ENCODE peak calls at places on chromosomes 16 and 17, in ten cellular contexts. W, Q, C, M, J, I, R, O, F and B are unnamed samples.

GRCh38 chr16:159136-159849 is 6.5 kb upstream of the HBM start:
- DNase-seq in W (no peak), Q (no peak), C (no peak), M (no peak), J (no peak), I (no peak), R (no peak), O (no peak), F (no peak), B (no peak)

GRCh38 chr17:17208013-17208412 is 1.9 kb upstream of the PLD6 start:
- DNase-seq in W (no peak), Q (no peak), C (no peak), M (no peak), J (no peak), I (no peak), R (no peak), O (no peak), F (no peak), B (no peak)

GRCh38 chr16:52603015-52603414 is 56.1 kb upstream of the TOX3 start:
- DNase-seq in W (no peak), Q (peak), C (no peak), M (no peak), J (no peak), I (no peak), R (peak), O (no peak), F (no peak), B (no peak)

GRCh38 chr17:37067555-37068111 is 118.9 kb downstream of the AATF start:
- DNase-seq in W (no peak), Q (peak), C (peak), M (no peak), J (peak), I (no peak), R (peak), O (peak), F (no peak), B (peak)

GRCh38 chr17:40023590-40024292 is 8.5 kb downstream of the CSF3 start:
- DNase-seq in W (no peak), Q (peak), C (no peak), M (no peak), J (no peak), I (peak), R (no peak), O (no peak), F (no peak), B (no peak)

GRCh38 chr17:30095507-30096244 is 20.9 kb upstream of the NSRP1 start:
- DNase-seq in W (peak), Q (peak), C (peak), M (no peak), J (no peak), I (no peak), R (no peak), O (peak), F (no peak), B (peak)

GRCh38 chr16:12344577-12345343 is 368.2 kb downstream of the SNX29 start:
- DNase-seq in W (no peak), Q (no peak), C (no peak), M (no peak), J (no peak), I (no peak), R (no peak), O (no peak), F (no peak), B (no peak)

GRCh38 chr17:79951361-79952264 is 84.1 kb downstream of the TBC1D16 start:
- DNase-seq in W (no peak), Q (peak), C (peak), M (no peak), J (peak), I (peak), R (peak), O (peak), F (no peak), B (peak)

GRCh38 chr17:15999974-16000827 is 577 bp downstream of the TTC19 start:
- DNase-seq in W (no peak), Q (peak), C (peak), M (no peak), J (no peak), I (peak), R (peak), O (peak), F (peak), B (no peak)

GRCh38 chr16:68469728-68470460 is 21.6 kb upstream of the SMPD3 start:
- DNase-seq in W (no peak), Q (no peak), C (no peak), M (no peak), J (no peak), I (no peak), R (no peak), O (no peak), F (no peak), B (no peak)

GRCh38 chr16:21244798-21245197 is 11.3 kb downstream of the ANKS4B start:
- DNase-seq in W (no peak), Q (no peak), C (no peak), M (no peak), J (no peak), I (no peak), R (no peak), O (no peak), F (no peak), B (no peak)

GRCh38 chr17:77802811-77803220 is 155.7 kb upstream of the TNRC6C start:
- DNase-seq in W (no peak), Q (peak), C (no peak), M (no peak), J (peak), I (peak), R (peak), O (no peak), F (no peak), B (no peak)

GRCh38 chr17:18226284-18226945 is 980 bp downstream of the LLGL1 start:
- DNase-seq in W (no peak), Q (peak), C (no peak), M (no peak), J (peak), I (no peak), R (no peak), O (no peak), F (no peak), B (no peak)

GRCh38 chr16:369866-370436 is 387 bp downstream of the MRPL28 start:
- DNase-seq in W (no peak), Q (peak), C (no peak), M (no peak), J (no peak), I (no peak), R (no peak), O (no peak), F (no peak), B (no peak)

GRCh38 chr16:68227183-68227793 is 8.6 kb downstream of the ESRP2 start:
- DNase-seq in W (no peak), Q (peak), C (no peak), M (no peak), J (no peak), I (no peak), R (no peak), O (no peak), F (no peak), B (no peak)

GRCh38 chr16:17964196-17964595 is 372.3 kb downstream of the NPIPA8 start:
- DNase-seq in W (no peak), Q (no peak), C (no peak), M (no peak), J (no peak), I (no peak), R (no peak), O (no peak), F (no peak), B (no peak)

GRCh38 chr17:50192873-50193274 is 8.6 kb downstream of the COL1A1 start:
- DNase-seq in W (no peak), Q (no peak), C (no peak), M (no peak), J (no peak), I (no peak), R (no peak), O (no peak), F (no peak), B (no peak)

GRCh38 chr17:4854181-4854681 is 21.1 kb downstream of the MINK1 start:
- DNase-seq in W (no peak), Q (peak), C (peak), M (no peak), J (no peak), I (no peak), R (no peak), O (peak), F (no peak), B (no peak)

GRCh38 chr17:80137131-80137530 is 9.8 kb downstream of the EIF4A3 start:
- DNase-seq in W (no peak), Q (no peak), C (no peak), M (no peak), J (no peak), I (no peak), R (no peak), O (no peak), F (no peak), B (no peak)

GRCh38 chr17:79026345-79027273 is 2.6 kb downstream of the C1QTNF1 start:
- DNase-seq in W (no peak), Q (no peak), C (peak), M (no peak), J (peak), I (peak), R (no peak), O (peak), F (no peak), B (no peak)

GRCh38 chr16:22189473-22190168 is 16.5 kb upstream of the EEF2K start:
- DNase-seq in W (no peak), Q (peak), C (no peak), M (peak), J (peak), I (peak), R (peak), O (no peak), F (peak), B (no peak)

GRCh38 chr17:49898547-49899490 is 51.0 kb upstream of the TAC4 start:
- DNase-seq in W (no peak), Q (peak), C (peak), M (no peak), J (no peak), I (no peak), R (no peak), O (peak), F (no peak), B (no peak)

GRCh38 chr17:4276514-4276913 is 12.7 kb upstream of the ANKFY1 start:
- DNase-seq in W (no peak), Q (no peak), C (no peak), M (no peak), J (no peak), I (no peak), R (no peak), O (no peak), F (no peak), B (peak)

GRCh38 chr17:37701424-37702020 is 43.3 kb downstream of the HNF1B start:
- DNase-seq in W (no peak), Q (no peak), C (no peak), M (peak), J (no peak), I (no peak), R (peak), O (no peak), F (peak), B (no peak)

GRCh38 chr16:82160226-82160625 is 9.8 kb downstream of the MPHOSPH6 start:
- DNase-seq in W (no peak), Q (no peak), C (no peak), M (no peak), J (no peak), I (no peak), R (no peak), O (no peak), F (no peak), B (no peak)

GRCh38 chr16:3879258-3879886 is 1.1 kb downstream of the CREBBP start:
- DNase-seq in W (no peak), Q (peak), C (no peak), M (peak), J (peak), I (peak), R (peak), O (no peak), F (no peak), B (no peak)

GRCh38 chr16:77732241-77732946 is 10.1 kb downstream of the NUDT7 start:
- DNase-seq in W (no peak), Q (no peak), C (peak), M (no peak), J (no peak), I (no peak), R (no peak), O (no peak), F (no peak), B (no peak)

GRCh38 chr17:3555189-3555796 is 2.3 kb downstream of the TRPV3 start:
- DNase-seq in W (no peak), Q (no peak), C (no peak), M (no peak), J (no peak), I (no peak), R (no peak), O (no peak), F (no peak), B (no peak)

GRCh38 chr17:50865060-50865867 is 890 bp downstream of the TOB1 start:
- DNase-seq in W (peak), Q (peak), C (peak), M (peak), J (peak), I (peak), R (peak), O (peak), F (peak), B (no peak)

GRCh38 chr17:55420067-55420775 is 1.4 kb downstream of the MMD start:
- DNase-seq in W (no peak), Q (no peak), C (no peak), M (peak), J (no peak), I (peak), R (no peak), O (no peak), F (peak), B (no peak)

GRCh38 chr16:51408357-51408756 is 257.3 kb upstream of the SALL1 start:
- DNase-seq in W (no peak), Q (no peak), C (peak), M (no peak), J (no peak), I (no peak), R (no peak), O (peak), F (no peak), B (no peak)

GRCh38 chr16:86227801-86228200 is 282.5 kb upstream of the FOXF1 start:
- DNase-seq in W (no peak), Q (peak), C (no peak), M (no peak), J (no peak), I (no peak), R (no peak), O (peak), F (no peak), B (peak)

GRCh38 chr16:2897110-2897509 is 14.1 kb downstream of the FLYWCH2 start:
- DNase-seq in W (no peak), Q (no peak), C (no peak), M (no peak), J (peak), I (no peak), R (no peak), O (no peak), F (no peak), B (no peak)

GRCh38 chr16:12405083-12405482 is 398.6 kb downstream of the CPPED1 start:
- DNase-seq in W (no peak), Q (no peak), C (no peak), M (no peak), J (no peak), I (no peak), R (no peak), O (no peak), F (no peak), B (no peak)

GRCh38 chr16:57226701-57227621 is 18.1 kb upstream of the ARL2BP start:
- DNase-seq in W (no peak), Q (no peak), C (no peak), M (no peak), J (no peak), I (no peak), R (peak), O (no peak), F (no peak), B (no peak)

DNA sequence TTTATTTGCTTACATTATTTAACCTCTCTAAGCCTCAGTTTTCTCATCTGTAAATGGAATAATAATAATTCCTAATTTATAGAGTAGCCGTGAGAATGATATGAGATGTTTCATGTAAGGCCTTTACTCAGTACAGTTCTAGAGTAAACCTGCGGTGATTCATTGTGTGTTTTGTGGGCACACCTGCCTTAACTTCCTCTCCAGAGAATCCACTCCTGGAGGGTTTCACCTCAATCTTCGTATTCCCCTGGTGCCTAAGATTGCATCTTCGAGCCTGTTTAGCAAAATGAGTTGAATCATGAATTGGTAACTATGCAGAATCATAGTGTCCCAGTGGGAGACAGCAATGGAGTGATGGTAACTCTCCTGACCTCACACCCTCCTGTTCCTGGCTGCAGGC is 52.3 kb downstream of the DNAH2 start:
- DNase-seq in W (no peak), Q (no peak), C (no peak), M (no peak), J (no peak), I (no peak), R (no peak), O (no peak), F (no peak), B (no peak)
- TF ChIP-seq CTCF in W (no peak), Q (no peak), C (no peak), M (no peak), J (no peak), I (no peak), R (no peak), O (no peak), F (no peak), B (no peak)

GRCh38 chr16:73710526-73710925 is 586.1 kb upstream of the PSMD7 start:
- DNase-seq in W (peak), Q (no peak), C (no peak), M (no peak), J (no peak), I (no peak), R (no peak), O (no peak), F (no peak), B (no peak)

GRCh38 chr16:73713301-73713700 is 583.3 kb upstream of the PSMD7 start:
- DNase-seq in W (peak), Q (no peak), C (no peak), M (no peak), J (no peak), I (no peak), R (no peak), O (no peak), F (no peak), B (no peak)

GRCh38 chr16:73714976-73715375 is 581.6 kb upstream of the PSMD7 start:
- DNase-seq in W (peak), Q (no peak), C (no peak), M (no peak), J (no peak), I (no peak), R (no peak), O (no peak), F (no peak), B (no peak)

GRCh38 chr16:73711441-73712080 is 585.1 kb upstream of the PSMD7 start:
- DNase-seq in W (peak), Q (no peak), C (no peak), M (no peak), J (no peak), I (no peak), R (no peak), O (no peak), F (no peak), B (no peak)

GRCh38 chr16:73713817-73714495 is 582.7 kb upstream of the PSMD7 start:
- DNase-seq in W (peak), Q (peak), C (peak), M (no peak), J (no peak), I (no peak), R (peak), O (peak), F (no peak), B (peak)
- TF ChIP-seq CTCF in W (peak), Q (peak), C (peak), M (no peak), J (peak), I (peak), R (peak), O (peak), F (no peak), B (peak)

GRCh38 chr17:31388351-31388750 is 3.1 kb upstream of the RAB11FIP4 start:
- DNase-seq in W (no peak), Q (no peak), C (no peak), M (no peak), J (no peak), I (no peak), R (no peak), O (no peak), F (no peak), B (no peak)

GRCh38 chr17:31390426-31390747 is 1.1 kb upstream of the RAB11FIP4 start:
- DNase-seq in W (peak), Q (no peak), C (no peak), M (no peak), J (no peak), I (no peak), R (no peak), O (no peak), F (no peak), B (no peak)

GRCh38 chr17:31388770-31389672 is 2.5 kb upstream of the RAB11FIP4 start:
- DNase-seq in W (no peak), Q (peak), C (no peak), M (peak), J (no peak), I (no peak), R (peak), O (no peak), F (peak), B (no peak)

GRCh38 chr17:31390748-31391495 is 553 bp upstream of the RAB11FIP4 start:
- DNase-seq in W (peak), Q (no peak), C (no peak), M (no peak), J (no peak), I (no peak), R (no peak), O (no peak), F (no peak), B (no peak)

GRCh38 chr17:31389673-31390381 is 1.6 kb upstream of the RAB11FIP4 start:
- DNase-seq in W (peak), Q (no peak), C (no peak), M (no peak), J (no peak), I (no peak), R (no peak), O (no peak), F (no peak), B (no peak)
- TF ChIP-seq CTCF in W (no peak), Q (no peak), C (no peak), M (peak), J (no peak), I (no peak), R (no peak), O (peak), F (no peak), B (no peak)

GRCh38 chr17:76363107-76363801 is 9.5 kb upstream of the PRPSAP1 start:
- DNase-seq in W (no peak), Q (no peak), C (no peak), M (no peak), J (no peak), I (no peak), R (no peak), O (no peak), F (no peak), B (no peak)

GRCh38 chr17:76367647-76368046 is 13.9 kb upstream of the PRPSAP1 start:
- DNase-seq in W (no peak), Q (no peak), C (peak), M (no peak), J (no peak), I (no peak), R (no peak), O (no peak), F (no peak), B (no peak)

GRCh38 chr17:76366247-76366646 is 12.5 kb upstream of the PRPSAP1 start:
- DNase-seq in W (no peak), Q (no peak), C (no peak), M (no peak), J (no peak), I (no peak), R (no peak), O (no peak), F (no peak), B (no peak)

GRCh38 chr17:76368545-76368944 is 14.8 kb upstream of the PRPSAP1 start:
- DNase-seq in W (no peak), Q (no peak), C (no peak), M (no peak), J (no peak), I (no peak), R (peak), O (no peak), F (no peak), B (no peak)

GRCh38 chr17:76365256-76365903 is 11.7 kb upstream of the PRPSAP1 start:
- DNase-seq in W (no peak), Q (no peak), C (no peak), M (no peak), J (no peak), I (no peak), R (no peak), O (no peak), F (no peak), B (no peak)
- TF ChIP-seq CTCF in W (peak), Q (peak), C (peak), M (no peak), J (no peak), I (no peak), R (peak), O (peak), F (no peak), B (no peak)

DNA sequence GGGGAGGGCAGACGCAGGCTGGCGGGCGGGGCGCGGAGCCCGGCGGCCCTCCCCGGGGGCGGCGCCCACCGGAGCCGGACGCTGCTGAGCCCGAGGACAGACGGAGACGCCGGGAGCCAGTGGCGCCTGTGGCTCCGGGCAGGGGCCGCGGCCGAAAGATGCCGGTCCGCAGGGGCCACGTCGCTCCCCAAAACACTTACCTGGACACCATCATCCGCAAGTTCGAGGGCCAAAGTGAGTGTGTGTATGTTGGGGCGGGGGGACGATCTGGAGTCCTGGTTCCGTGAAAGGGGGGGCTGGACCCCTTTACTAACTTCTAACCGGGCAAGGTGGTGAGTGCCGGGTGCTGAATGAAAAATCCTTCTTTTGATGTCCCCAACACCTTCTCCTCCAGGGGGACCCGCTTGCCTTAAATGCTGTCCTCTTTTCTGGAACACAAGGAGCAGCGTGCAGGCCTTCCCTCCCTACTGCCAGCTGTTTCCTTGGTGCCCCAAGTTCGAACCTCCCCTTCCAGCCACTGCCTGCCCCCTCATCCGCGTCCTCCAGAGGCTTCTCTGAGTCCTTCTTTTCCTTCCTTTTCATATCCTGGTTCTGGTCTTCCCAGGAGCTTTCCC is at the start of gene KCNH6:
- DNase-seq in W (no peak), Q (no peak), C (no peak), M (no peak), J (no peak), I (no peak), R (no peak), O (no peak), F (no peak), B (no peak)
- TF ChIP-seq CTCF in W (no peak), Q (no peak), C (no peak), M (no peak), J (no peak), I (no peak), R (peak), O (no peak), F (no peak), B (no peak)